ENCODE peak calls at places on chromosomes 11 and 22, in seven cellular contexts. D, E, P, Q, U, Z and H are unnamed samples.

GRCh38 chr11:83612891-83613766 is 327.0 kb upstream of the CCDC90B start:
- DNase-seq in U (no peak), E (no peak), Q (no peak), P (no peak), Z (no peak), D (peak), H (no peak)

GRCh38 chr22:44710474-44711235 is 8.7 kb downstream of the PRR5 start:
- DNase-seq in E (no peak), U (no peak), Z (no peak), Q (no peak), P (peak), D (no peak), H (peak)

GRCh38 chr22:38133331-38133730 is 22.8 kb upstream of the BAIAP2L2 start:
- DNase-seq in P (peak), Q (no peak), E (no peak), Z (no peak), D (peak), U (no peak), H (no peak)

GRCh38 chr22:26669060-26669481 is 11.7 kb downstream of the MIAT start:
- DNase-seq in E (no peak), P (peak), Q (peak), D (no peak), Z (no peak), U (peak), H (peak)

GRCh38 chr22:23984430-23984829 is 4.5 kb downstream of the GSTT2 start:
- DNase-seq in U (peak), D (no peak), Q (peak), P (no peak), E (no peak), Z (no peak), H (no peak)

GRCh38 chr11:111945198-111945597 is 8.1 kb downstream of the DIXDC1 start:
- DNase-seq in E (no peak), P (no peak), Q (no peak), U (no peak), Z (no peak), D (no peak), H (no peak)

GRCh38 chr11:109138200-109138599 is 283.8 kb upstream of the C11orf87 start:
- DNase-seq in Z (no peak), Q (no peak), E (no peak), P (no peak), U (no peak), D (no peak), H (no peak)

GRCh38 chr11:44339530-44339883 is 29.6 kb upstream of the ALX4 start:
- DNase-seq in U (no peak), Z (no peak), P (no peak), Q (no peak), E (no peak), D (no peak), H (no peak)

GRCh38 chr11:76291576-76292526 is 85.5 kb upstream of the WNT11 start:
- DNase-seq in U (peak), E (no peak), P (no peak), Q (no peak), D (no peak), Z (no peak), H (no peak)

GRCh38 chr11:107741044-107741823 is 29.4 kb upstream of the SLN start:
- DNase-seq in Q (peak), U (peak), D (peak), E (peak), P (peak), Z (no peak), H (peak)

GRCh38 chr11:26278354-26278753 is 53.6 kb upstream of the ANO3 start:
- DNase-seq in D (no peak), U (no peak), Q (no peak), P (no peak), Z (no peak), E (no peak), H (no peak)

GRCh38 chr11:100593321-100593720 is 93.8 kb upstream of the ARHGAP42 start:
- DNase-seq in E (no peak), D (no peak), U (no peak), Q (no peak), Z (no peak), P (no peak), H (no peak)

GRCh38 chr11:19506803-19507466 is 205.7 kb upstream of the NAV2 start:
- DNase-seq in U (no peak), D (no peak), E (no peak), P (no peak), Q (no peak), Z (no peak), H (no peak)

GRCh38 chr22:29890760-29891159 is 7.8 kb downstream of the MTMR3 start:
- DNase-seq in U (no peak), E (no peak), D (no peak), P (no peak), Z (no peak), Q (no peak), H (no peak)

DNA sequence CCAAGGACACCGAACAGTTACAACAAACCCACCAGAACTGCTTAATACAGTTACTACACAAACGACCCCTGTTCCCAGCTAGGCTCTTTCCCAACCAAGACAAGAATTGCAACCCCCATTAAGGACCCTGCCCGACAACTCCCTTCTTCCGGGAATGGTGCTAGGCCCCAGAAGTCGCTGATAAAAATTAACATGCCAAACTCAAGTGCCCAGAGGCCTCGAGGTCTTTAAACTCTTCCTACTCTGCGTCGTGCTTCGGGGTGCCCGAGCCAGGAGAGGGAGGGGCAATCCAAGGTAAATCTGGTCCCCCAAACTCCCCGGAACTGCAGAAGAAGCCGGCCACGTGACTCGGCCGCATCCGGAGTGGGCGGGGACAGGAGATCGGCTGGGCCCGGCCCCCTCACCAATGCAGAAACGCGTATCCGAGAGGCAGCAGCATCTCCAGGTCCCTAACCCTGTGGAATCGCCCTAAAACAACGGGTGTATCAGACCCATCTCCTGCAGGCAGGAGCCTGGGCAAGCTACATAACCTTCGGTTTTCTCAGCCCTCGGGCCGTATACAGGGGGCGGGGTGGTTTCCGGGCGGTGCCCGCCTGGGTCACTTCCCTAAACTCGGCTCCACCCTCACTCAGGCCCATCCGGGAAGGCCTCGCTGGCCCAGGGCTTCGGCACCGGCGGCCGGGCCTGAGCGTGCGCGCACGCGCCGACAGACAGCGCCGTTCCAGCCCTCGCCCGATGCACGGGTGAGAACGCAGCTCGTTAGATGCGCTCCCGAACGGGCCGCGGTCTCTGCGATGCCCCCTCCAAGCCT is 1.1 kb downstream of the CFL1 start:
- DNase-seq in U (peak), E (peak), Q (peak), Z (peak), D (no peak), P (peak), H (peak)
- TF ChIP-seq POLR2A in U (peak), E (peak), Q (peak), Z (no peak), D (peak), P (peak), H (no peak)

GRCh38 chr11:58576792-58577440 is 1.3 kb upstream of the LPXN start:
- DNase-seq in E (no peak), P (no peak), Z (no peak), D (no peak), Q (peak), U (peak), H (peak)

GRCh38 chr11:58577441-58578135 is 1.3 kb upstream of the ZFP91 start:
- DNase-seq in P (peak), E (no peak), Q (peak), D (no peak), Z (peak), U (no peak), H (peak)

GRCh38 chr11:58578635-58579191 is at the start of gene ZFP91:
- DNase-seq in U (peak), Q (peak), D (peak), Z (peak), P (peak), E (peak), H (peak)

GRCh38 chr11:58579192-58580129 is 598 bp downstream of the ZFP91 start:
- DNase-seq in P (peak), D (peak), Q (peak), E (peak), U (peak), Z (peak), H (peak)

DNA sequence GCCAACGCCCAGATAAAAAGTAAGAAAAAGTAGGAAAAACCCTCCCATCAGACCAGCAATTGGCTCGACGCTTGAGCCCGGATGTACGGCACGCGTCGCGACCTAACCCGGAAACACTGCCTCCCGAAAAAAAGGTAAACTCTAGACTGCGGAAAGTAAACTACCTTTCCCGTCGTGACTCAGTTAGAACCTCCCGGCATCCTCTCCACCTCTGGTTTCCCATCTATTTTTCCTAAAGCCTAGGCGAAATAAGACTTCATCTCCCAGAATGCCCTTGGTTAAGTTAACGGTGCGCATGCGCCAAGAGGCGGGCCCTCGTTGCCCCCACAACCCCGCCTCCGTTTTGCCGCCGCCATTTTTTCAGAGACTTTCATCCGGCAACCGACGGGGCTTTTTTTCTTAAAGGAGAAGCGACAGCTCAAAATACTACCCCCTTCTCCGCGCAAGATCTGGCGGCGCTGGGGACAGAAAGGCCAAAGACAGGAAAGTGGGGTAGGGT is 678 bp upstream of the ZFP91 start:
- DNase-seq in E (peak), P (peak), U (peak), Q (peak), Z (peak), D (no peak), H (peak)
- TF ChIP-seq POLR2A in E (no peak), P (no peak), U (no peak), Q (peak), Z (no peak), D (no peak), H (peak)

GRCh38 chr11:36569095-36569494 is 1.3 kb downstream of the RAG1 start:
- DNase-seq in P (no peak), Q (no peak), D (no peak), U (no peak), E (no peak), Z (no peak), H (no peak)
- TF ChIP-seq POLR2A in P (no peak), Q (no peak), D (no peak), U (no peak), E (no peak), Z (no peak), H (no peak)

GRCh38 chr11:1304376-1304775 is 5.1 kb downstream of the TOLLIP start:
- DNase-seq in U (peak), E (no peak), P (peak), D (no peak), Q (peak), Z (peak), H (no peak)
- TF ChIP-seq POLR2A in U (no peak), E (no peak), P (no peak), D (no peak), Q (no peak), Z (no peak), H (no peak)

DNA sequence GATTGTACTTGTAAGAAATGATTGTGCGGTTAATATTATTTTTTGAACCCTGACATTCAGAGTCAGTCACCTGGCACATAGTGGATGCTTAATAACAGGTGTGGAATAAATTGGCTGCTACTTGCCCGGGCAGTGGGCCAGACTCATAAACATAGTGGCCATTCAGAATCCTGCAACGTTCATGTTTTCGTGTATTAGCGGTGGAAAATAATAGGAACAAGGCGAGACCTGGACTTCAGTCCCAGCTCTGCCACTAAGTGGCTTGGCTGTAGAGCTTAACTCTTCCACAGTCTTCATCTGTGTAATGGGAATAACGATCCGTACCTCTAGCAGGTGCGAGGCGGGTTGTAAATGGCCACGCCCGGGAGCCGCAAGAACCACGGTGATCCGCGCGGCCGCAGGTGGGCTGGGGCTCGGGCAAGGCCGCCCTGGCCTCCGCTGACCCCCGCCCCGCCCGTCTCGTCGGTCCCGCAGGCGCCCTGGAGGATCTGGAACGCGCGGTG is 761 bp upstream of the TMEM25 start:
- DNase-seq in Z (no peak), U (no peak), Q (peak), E (peak), P (no peak), D (no peak), H (no peak)
- TF ChIP-seq POLR2A in Z (no peak), U (no peak), Q (no peak), E (no peak), P (no peak), D (no peak), H (no peak)